ENCODE peak calls at places on chromosomes 4 and X, in nine cellular contexts. One of them, this sample, is unnamed.

GRCh38 chr4:48311896-48312295 is 29.4 kb upstream of the SLAIN2 start:
- DNase-seq in amygdala: no peak
- DNase-seq in aorta: no peak
- DNase-seq in NCI-H2081: no peak
- DNase-seq in stimulated activated CD8-positive, alpha-beta memory T cell treated with anti-CD3 and anti-CD28 coated beads, Interleukin-7, amount 100 ng/mL, for 1 hour: no peak
- DNase-seq in NCI-H1092: no peak
- DNase-seq in NCI-H774: no peak
- DNase-seq in neuronal stem cell: no peak
- DNase-seq in T-helper 1 cell: no peak
- DNase-seq in this sample: no peak

GRCh38 chr4:183485411-183486160 is 19.3 kb upstream of the ING2 start:
- DNase-seq in amygdala: no peak
- DNase-seq in aorta: no peak
- DNase-seq in NCI-H2081: no peak
- DNase-seq in stimulated activated CD8-positive, alpha-beta memory T cell treated with anti-CD3 and anti-CD28 coated beads, Interleukin-7, amount 100 ng/mL, for 1 hour: no peak
- DNase-seq in NCI-H1092: no peak
- DNase-seq in NCI-H774: no peak
- DNase-seq in neuronal stem cell: no peak
- DNase-seq in T-helper 1 cell: no peak
- DNase-seq in this sample: no peak

GRCh38 chr4:4866833-4867744 is 7.6 kb downstream of the MSX1 start:
- DNase-seq in amygdala: no peak
- DNase-seq in aorta: no peak
- DNase-seq in NCI-H2081: no peak
- DNase-seq in stimulated activated CD8-positive, alpha-beta memory T cell treated with anti-CD3 and anti-CD28 coated beads, Interleukin-7, amount 100 ng/mL, for 1 hour: no peak
- DNase-seq in NCI-H1092: no peak
- DNase-seq in NCI-H774: no peak
- DNase-seq in neuronal stem cell: no peak
- DNase-seq in T-helper 1 cell: no peak
- DNase-seq in this sample: no peak

GRCh38 chr4:121278811-121279368 is 101.9 kb downstream of the QRFPR start:
- DNase-seq in amygdala: no peak
- DNase-seq in aorta: no peak
- DNase-seq in NCI-H2081: no peak
- DNase-seq in stimulated activated CD8-positive, alpha-beta memory T cell treated with anti-CD3 and anti-CD28 coated beads, Interleukin-7, amount 100 ng/mL, for 1 hour: no peak
- DNase-seq in NCI-H1092: no peak
- DNase-seq in NCI-H774: no peak
- DNase-seq in neuronal stem cell: no peak
- DNase-seq in T-helper 1 cell: no peak
- DNase-seq in this sample: no peak

GRCh38 chrX:113759422-113759821 is 824.5 kb upstream of the HTR2C start:
- DNase-seq in amygdala: no peak
- DNase-seq in aorta: no peak
- DNase-seq in NCI-H2081: no peak
- DNase-seq in stimulated activated CD8-positive, alpha-beta memory T cell treated with anti-CD3 and anti-CD28 coated beads, Interleukin-7, amount 100 ng/mL, for 1 hour: no peak
- DNase-seq in NCI-H1092: no peak
- DNase-seq in NCI-H774: no peak
- DNase-seq in neuronal stem cell: no peak
- DNase-seq in T-helper 1 cell: no peak
- DNase-seq in this sample: no peak

GRCh38 chr4:54274264-54274663 is 45.2 kb downstream of the PDGFRA start:
- DNase-seq in amygdala: no peak
- DNase-seq in aorta: no peak
- DNase-seq in NCI-H2081: no peak
- DNase-seq in stimulated activated CD8-positive, alpha-beta memory T cell treated with anti-CD3 and anti-CD28 coated beads, Interleukin-7, amount 100 ng/mL, for 1 hour: no peak
- DNase-seq in NCI-H1092: no peak
- DNase-seq in NCI-H774: no peak
- DNase-seq in neuronal stem cell: no peak
- DNase-seq in T-helper 1 cell: no peak
- DNase-seq in this sample: no peak

GRCh38 chr4:108473163-108473720 is 147.1 kb upstream of the RPL34 start:
- DNase-seq in amygdala: no peak
- DNase-seq in aorta: no peak
- DNase-seq in NCI-H2081: no peak
- DNase-seq in stimulated activated CD8-positive, alpha-beta memory T cell treated with anti-CD3 and anti-CD28 coated beads, Interleukin-7, amount 100 ng/mL, for 1 hour: no peak
- DNase-seq in NCI-H1092: no peak
- DNase-seq in NCI-H774: no peak
- DNase-seq in neuronal stem cell: no peak
- DNase-seq in T-helper 1 cell: no peak
- DNase-seq in this sample: no peak

GRCh38 chr4:6961496-6962210 is 52.0 kb downstream of the TBC1D14 start:
- DNase-seq in amygdala: no peak
- DNase-seq in aorta: no peak
- DNase-seq in NCI-H2081: no peak
- DNase-seq in stimulated activated CD8-positive, alpha-beta memory T cell treated with anti-CD3 and anti-CD28 coated beads, Interleukin-7, amount 100 ng/mL, for 1 hour: no peak
- DNase-seq in NCI-H1092: no peak
- DNase-seq in NCI-H774: no peak
- DNase-seq in neuronal stem cell: no peak
- DNase-seq in T-helper 1 cell: no peak
- DNase-seq in this sample: no peak

GRCh38 chrX:11899091-11899490 is 141.1 kb downstream of the MSL3 start:
- DNase-seq in amygdala: no peak
- DNase-seq in aorta: no peak
- DNase-seq in NCI-H2081: no peak
- DNase-seq in stimulated activated CD8-positive, alpha-beta memory T cell treated with anti-CD3 and anti-CD28 coated beads, Interleukin-7, amount 100 ng/mL, for 1 hour: no peak
- DNase-seq in NCI-H1092: no peak
- DNase-seq in NCI-H774: no peak
- DNase-seq in neuronal stem cell: no peak
- DNase-seq in T-helper 1 cell: no peak
- DNase-seq in this sample: no peak

GRCh38 chrX:151386838-151387459 is 10.1 kb upstream of the VMA21 start:
- DNase-seq in amygdala: no peak
- DNase-seq in aorta: no peak
- DNase-seq in NCI-H2081: no peak
- DNase-seq in stimulated activated CD8-positive, alpha-beta memory T cell treated with anti-CD3 and anti-CD28 coated beads, Interleukin-7, amount 100 ng/mL, for 1 hour: no peak
- DNase-seq in NCI-H1092: no peak
- DNase-seq in NCI-H774: no peak
- DNase-seq in neuronal stem cell: no peak
- DNase-seq in T-helper 1 cell: no peak
- DNase-seq in this sample: no peak

GRCh38 chr4:64516176-64516575 is 106.9 kb upstream of the TECRL start:
- DNase-seq in amygdala: no peak
- DNase-seq in aorta: no peak
- DNase-seq in NCI-H2081: no peak
- DNase-seq in stimulated activated CD8-positive, alpha-beta memory T cell treated with anti-CD3 and anti-CD28 coated beads, Interleukin-7, amount 100 ng/mL, for 1 hour: no peak
- DNase-seq in NCI-H1092: no peak
- DNase-seq in NCI-H774: no peak
- DNase-seq in neuronal stem cell: no peak
- DNase-seq in T-helper 1 cell: no peak
- DNase-seq in this sample: no peak

GRCh38 chr4:119046263-119046662 is 89.4 kb upstream of the MYOZ2 start:
- DNase-seq in amygdala: no peak
- DNase-seq in aorta: peak
- DNase-seq in NCI-H2081: no peak
- DNase-seq in stimulated activated CD8-positive, alpha-beta memory T cell treated with anti-CD3 and anti-CD28 coated beads, Interleukin-7, amount 100 ng/mL, for 1 hour: no peak
- DNase-seq in NCI-H1092: no peak
- DNase-seq in NCI-H774: no peak
- DNase-seq in neuronal stem cell: no peak
- DNase-seq in T-helper 1 cell: no peak
- DNase-seq in this sample: peak

GRCh38 chr4:11549525-11549924 is 120.8 kb upstream of the HS3ST1 start:
- DNase-seq in amygdala: no peak
- DNase-seq in aorta: no peak
- DNase-seq in NCI-H2081: no peak
- DNase-seq in stimulated activated CD8-positive, alpha-beta memory T cell treated with anti-CD3 and anti-CD28 coated beads, Interleukin-7, amount 100 ng/mL, for 1 hour: no peak
- DNase-seq in NCI-H1092: no peak
- DNase-seq in NCI-H774: no peak
- DNase-seq in neuronal stem cell: no peak
- DNase-seq in T-helper 1 cell: no peak
- DNase-seq in this sample: no peak

GRCh38 chr4:78024692-78025091 is 32.4 kb upstream of the FRAS1 start:
- DNase-seq in amygdala: no peak
- DNase-seq in aorta: no peak
- DNase-seq in NCI-H2081: no peak
- DNase-seq in stimulated activated CD8-positive, alpha-beta memory T cell treated with anti-CD3 and anti-CD28 coated beads, Interleukin-7, amount 100 ng/mL, for 1 hour: no peak
- DNase-seq in NCI-H1092: no peak
- DNase-seq in NCI-H774: no peak
- DNase-seq in neuronal stem cell: no peak
- DNase-seq in T-helper 1 cell: no peak
- DNase-seq in this sample: no peak

GRCh38 chrX:150348365-150348764 is 14.8 kb upstream of the MAMLD1 start:
- DNase-seq in amygdala: no peak
- DNase-seq in aorta: no peak
- DNase-seq in NCI-H2081: no peak
- DNase-seq in stimulated activated CD8-positive, alpha-beta memory T cell treated with anti-CD3 and anti-CD28 coated beads, Interleukin-7, amount 100 ng/mL, for 1 hour: no peak
- DNase-seq in NCI-H1092: no peak
- DNase-seq in NCI-H774: no peak
- DNase-seq in neuronal stem cell: no peak
- DNase-seq in T-helper 1 cell: no peak
- DNase-seq in this sample: no peak

GRCh38 chr4:124321370-124321769 is 391.2 kb downstream of the ANKRD50 start:
- DNase-seq in amygdala: no peak
- DNase-seq in aorta: no peak
- DNase-seq in NCI-H2081: no peak
- DNase-seq in stimulated activated CD8-positive, alpha-beta memory T cell treated with anti-CD3 and anti-CD28 coated beads, Interleukin-7, amount 100 ng/mL, for 1 hour: no peak
- DNase-seq in NCI-H1092: no peak
- DNase-seq in NCI-H774: no peak
- DNase-seq in neuronal stem cell: no peak
- DNase-seq in T-helper 1 cell: no peak
- DNase-seq in this sample: no peak

GRCh38 chr4:77852892-77853495 is 9.6 kb upstream of the MRPL1 start:
- DNase-seq in amygdala: no peak
- DNase-seq in aorta: no peak
- DNase-seq in NCI-H2081: no peak
- DNase-seq in stimulated activated CD8-positive, alpha-beta memory T cell treated with anti-CD3 and anti-CD28 coated beads, Interleukin-7, amount 100 ng/mL, for 1 hour: peak
- DNase-seq in NCI-H1092: no peak
- DNase-seq in NCI-H774: no peak
- DNase-seq in neuronal stem cell: no peak
- DNase-seq in T-helper 1 cell: peak
- DNase-seq in this sample: no peak

GRCh38 chrX:2176733-2177132 is 324.0 kb downstream of the DHRSX start:
- DNase-seq in amygdala: no peak
- DNase-seq in aorta: no peak
- DNase-seq in NCI-H2081: no peak
- DNase-seq in stimulated activated CD8-positive, alpha-beta memory T cell treated with anti-CD3 and anti-CD28 coated beads, Interleukin-7, amount 100 ng/mL, for 1 hour: no peak
- DNase-seq in NCI-H1092: no peak
- DNase-seq in NCI-H774: no peak
- DNase-seq in neuronal stem cell: no peak
- DNase-seq in T-helper 1 cell: no peak
- DNase-seq in this sample: no peak